ENCODE peak calls at places on chromosomes 13 and 19, in eight cellular contexts. One of them, this sample, is unnamed.

GRCh38 chr13:78610381-78610883 is 7.1 kb upstream of the POU4F1 start:
- DNase-seq in stimulated activated CD4-positive, alpha-beta T cell treated with anti-CD3 and anti-CD28 coated beads, Interleukin-15, amount 100 ng/mL, for 1 hour: no peak
- DNase-seq in ascending aorta: no peak
- DNase-seq in RWPE1: no peak
- DNase-seq in EL: no peak
- DNase-seq in AG09309: peak
- DNase-seq in cardiac fibroblast: no peak
- DNase-seq in uterus: no peak
- DNase-seq in this sample: no peak

GRCh38 chr19:44703336-44704078 is 4.6 kb downstream of the CEACAM16 start:
- DNase-seq in ascending aorta: no peak
- DNase-seq in EL: no peak
- DNase-seq in AG09309: no peak
- DNase-seq in cardiac fibroblast: no peak
- DNase-seq in stimulated activated CD4-positive, alpha-beta T cell treated with anti-CD3 and anti-CD28 coated beads, Interleukin-15, amount 100 ng/mL, for 1 hour: no peak
- DNase-seq in RWPE1: no peak
- DNase-seq in uterus: no peak
- DNase-seq in this sample: no peak

GRCh38 chr19:3075605-3076431 is 13.5 kb upstream of the TLE5 start:
- DNase-seq in ascending aorta: no peak
- DNase-seq in uterus: no peak
- DNase-seq in RWPE1: peak
- DNase-seq in AG09309: no peak
- DNase-seq in cardiac fibroblast: peak
- DNase-seq in stimulated activated CD4-positive, alpha-beta T cell treated with anti-CD3 and anti-CD28 coated beads, Interleukin-15, amount 100 ng/mL, for 1 hour: peak
- DNase-seq in EL: peak
- DNase-seq in this sample: no peak

GRCh38 chr19:32662186-32662585 is 12.8 kb downstream of the ANKRD27 start:
- DNase-seq in ascending aorta: no peak
- DNase-seq in stimulated activated CD4-positive, alpha-beta T cell treated with anti-CD3 and anti-CD28 coated beads, Interleukin-15, amount 100 ng/mL, for 1 hour: no peak
- DNase-seq in uterus: no peak
- DNase-seq in EL: peak
- DNase-seq in cardiac fibroblast: peak
- DNase-seq in AG09309: no peak
- DNase-seq in RWPE1: no peak
- DNase-seq in this sample: peak

GRCh38 chr13:78978381-78978998 is 319.5 kb upstream of the OBI1 start:
- DNase-seq in cardiac fibroblast: peak
- DNase-seq in RWPE1: peak
- DNase-seq in AG09309: peak
- DNase-seq in stimulated activated CD4-positive, alpha-beta T cell treated with anti-CD3 and anti-CD28 coated beads, Interleukin-15, amount 100 ng/mL, for 1 hour: no peak
- DNase-seq in EL: peak
- DNase-seq in uterus: peak
- DNase-seq in ascending aorta: no peak
- DNase-seq in this sample: peak

GRCh38 chr19:51480590-51480989 is 2.3 kb downstream of the CEACAM18 start:
- DNase-seq in uterus: no peak
- DNase-seq in stimulated activated CD4-positive, alpha-beta T cell treated with anti-CD3 and anti-CD28 coated beads, Interleukin-15, amount 100 ng/mL, for 1 hour: no peak
- DNase-seq in cardiac fibroblast: peak
- DNase-seq in RWPE1: peak
- DNase-seq in AG09309: no peak
- DNase-seq in EL: peak
- DNase-seq in ascending aorta: no peak
- DNase-seq in this sample: peak

GRCh38 chr19:55224038-55224665 is 4.4 kb downstream of the TMEM86B start:
- DNase-seq in ascending aorta: no peak
- DNase-seq in AG09309: no peak
- DNase-seq in cardiac fibroblast: no peak
- DNase-seq in uterus: no peak
- DNase-seq in stimulated activated CD4-positive, alpha-beta T cell treated with anti-CD3 and anti-CD28 coated beads, Interleukin-15, amount 100 ng/mL, for 1 hour: no peak
- DNase-seq in RWPE1: no peak
- DNase-seq in EL: no peak
- DNase-seq in this sample: no peak

GRCh38 chr19:48355555-48355954 is 8.2 kb downstream of the TMEM143 start:
- DNase-seq in EL: no peak
- DNase-seq in uterus: no peak
- DNase-seq in stimulated activated CD4-positive, alpha-beta T cell treated with anti-CD3 and anti-CD28 coated beads, Interleukin-15, amount 100 ng/mL, for 1 hour: no peak
- DNase-seq in ascending aorta: no peak
- DNase-seq in cardiac fibroblast: no peak
- DNase-seq in AG09309: no peak
- DNase-seq in RWPE1: no peak
- DNase-seq in this sample: no peak

GRCh38 chr13:30334663-30335386 is 27.5 kb upstream of the KATNAL1 start:
- DNase-seq in EL: peak
- DNase-seq in uterus: no peak
- DNase-seq in AG09309: no peak
- DNase-seq in stimulated activated CD4-positive, alpha-beta T cell treated with anti-CD3 and anti-CD28 coated beads, Interleukin-15, amount 100 ng/mL, for 1 hour: no peak
- DNase-seq in RWPE1: no peak
- DNase-seq in cardiac fibroblast: peak
- DNase-seq in ascending aorta: no peak
- DNase-seq in this sample: no peak

GRCh38 chr13:112969692-112970338 is 801 bp downstream of the MCF2L start:
- DNase-seq in stimulated activated CD4-positive, alpha-beta T cell treated with anti-CD3 and anti-CD28 coated beads, Interleukin-15, amount 100 ng/mL, for 1 hour: no peak
- DNase-seq in EL: no peak
- DNase-seq in ascending aorta: no peak
- DNase-seq in cardiac fibroblast: no peak
- DNase-seq in RWPE1: no peak
- DNase-seq in AG09309: no peak
- DNase-seq in uterus: no peak
- DNase-seq in this sample: no peak

GRCh38 chr19:3821156-3821555 is 35.0 kb upstream of the MATK start:
- DNase-seq in EL: no peak
- DNase-seq in RWPE1: no peak
- DNase-seq in cardiac fibroblast: no peak
- DNase-seq in ascending aorta: no peak
- DNase-seq in uterus: no peak
- DNase-seq in stimulated activated CD4-positive, alpha-beta T cell treated with anti-CD3 and anti-CD28 coated beads, Interleukin-15, amount 100 ng/mL, for 1 hour: no peak
- DNase-seq in AG09309: no peak
- DNase-seq in this sample: no peak

GRCh38 chr19:7920520-7921301 is 573 bp downstream of the SNAPC2 start:
- DNase-seq in AG09309: peak
- DNase-seq in stimulated activated CD4-positive, alpha-beta T cell treated with anti-CD3 and anti-CD28 coated beads, Interleukin-15, amount 100 ng/mL, for 1 hour: peak
- DNase-seq in EL: peak
- DNase-seq in RWPE1: peak
- DNase-seq in cardiac fibroblast: peak
- DNase-seq in uterus: peak
- DNase-seq in ascending aorta: peak
- DNase-seq in this sample: peak

GRCh38 chr19:34497112-34497805 is 15.7 kb downstream of the WTIP start:
- DNase-seq in ascending aorta: no peak
- DNase-seq in uterus: no peak
- DNase-seq in RWPE1: no peak
- DNase-seq in stimulated activated CD4-positive, alpha-beta T cell treated with anti-CD3 and anti-CD28 coated beads, Interleukin-15, amount 100 ng/mL, for 1 hour: no peak
- DNase-seq in AG09309: no peak
- DNase-seq in cardiac fibroblast: no peak
- DNase-seq in EL: no peak
- DNase-seq in this sample: no peak

GRCh38 chr19:12255372-12255771 is 39.3 kb downstream of the ZNF44 start:
- DNase-seq in EL: no peak
- DNase-seq in cardiac fibroblast: no peak
- DNase-seq in RWPE1: no peak
- DNase-seq in uterus: no peak
- DNase-seq in ascending aorta: no peak
- DNase-seq in stimulated activated CD4-positive, alpha-beta T cell treated with anti-CD3 and anti-CD28 coated beads, Interleukin-15, amount 100 ng/mL, for 1 hour: no peak
- DNase-seq in AG09309: no peak
- DNase-seq in this sample: no peak

GRCh38 chr19:4077800-4078683 is 11.3 kb upstream of the ZBTB7A start:
- DNase-seq in cardiac fibroblast: peak
- DNase-seq in ascending aorta: no peak
- DNase-seq in EL: peak
- DNase-seq in RWPE1: no peak
- DNase-seq in AG09309: no peak
- DNase-seq in stimulated activated CD4-positive, alpha-beta T cell treated with anti-CD3 and anti-CD28 coated beads, Interleukin-15, amount 100 ng/mL, for 1 hour: no peak
- DNase-seq in uterus: peak
- DNase-seq in this sample: no peak

GRCh38 chr19:15323496-15324235 is 8.7 kb downstream of the BRD4 start:
- DNase-seq in RWPE1: peak
- DNase-seq in AG09309: no peak
- DNase-seq in stimulated activated CD4-positive, alpha-beta T cell treated with anti-CD3 and anti-CD28 coated beads, Interleukin-15, amount 100 ng/mL, for 1 hour: no peak
- DNase-seq in ascending aorta: peak
- DNase-seq in uterus: peak
- DNase-seq in cardiac fibroblast: peak
- DNase-seq in EL: peak
- DNase-seq in this sample: no peak

GRCh38 chr19:35558400-35559280 is 4.8 kb downstream of the ATP4A start:
- DNase-seq in ascending aorta: no peak
- DNase-seq in cardiac fibroblast: no peak
- DNase-seq in uterus: no peak
- DNase-seq in EL: no peak
- DNase-seq in RWPE1: no peak
- DNase-seq in stimulated activated CD4-positive, alpha-beta T cell treated with anti-CD3 and anti-CD28 coated beads, Interleukin-15, amount 100 ng/mL, for 1 hour: no peak
- DNase-seq in AG09309: no peak
- DNase-seq in this sample: no peak

GRCh38 chr13:65901723-65902122 is 1328.4 kb downstream of the PCDH9 start:
- DNase-seq in cardiac fibroblast: no peak
- DNase-seq in EL: no peak
- DNase-seq in ascending aorta: no peak
- DNase-seq in uterus: no peak
- DNase-seq in RWPE1: no peak
- DNase-seq in AG09309: no peak
- DNase-seq in stimulated activated CD4-positive, alpha-beta T cell treated with anti-CD3 and anti-CD28 coated beads, Interleukin-15, amount 100 ng/mL, for 1 hour: no peak
- DNase-seq in this sample: no peak

GRCh38 chr13:99425485-99426341 is 75.6 kb upstream of the TM9SF2 start:
- DNase-seq in uterus: no peak
- DNase-seq in AG09309: no peak
- DNase-seq in EL: no peak
- DNase-seq in RWPE1: no peak
- DNase-seq in ascending aorta: no peak
- DNase-seq in cardiac fibroblast: no peak
- DNase-seq in stimulated activated CD4-positive, alpha-beta T cell treated with anti-CD3 and anti-CD28 coated beads, Interleukin-15, amount 100 ng/mL, for 1 hour: no peak
- DNase-seq in this sample: no peak

GRCh38 chr13:73984949-73985691 is 149.1 kb downstream of the KLF12 start:
- DNase-seq in cardiac fibroblast: no peak
- DNase-seq in RWPE1: no peak
- DNase-seq in AG09309: no peak
- DNase-seq in EL: no peak
- DNase-seq in stimulated activated CD4-positive, alpha-beta T cell treated with anti-CD3 and anti-CD28 coated beads, Interleukin-15, amount 100 ng/mL, for 1 hour: peak
- DNase-seq in ascending aorta: no peak
- DNase-seq in uterus: no peak
- DNase-seq in this sample: no peak

This sample was measured in A172.